ENCODE peak calls at places on chromosomes 6 and 20, in seven cellular contexts. I is activated T-helper 1 cell treated with anti-CD3 and anti-CD28 coated beads, Interleukin-12 subunit alpha, Interleukin-12 subunit beta, Interleukin-2, Interleukin-4 antibody, amounts not matched to agents 30 ng/mL and 10 ng/mL and 1 ng/mL, durations not matched to agents 14 hours and 24 hours and 36 hours; Q is naive thymus-derived CD4-positive, alpha-beta T cell; T is left kidney; X is lung microvascular endothelial cell; R is endothelial cell; S is dermis microvascular lymphatic vessel endothelial cell. B is an unnamed sample.

GRCh38 chr6:130945401-130945919 is 117.6 kb downstream of the EPB41L2 start:
- DNase-seq in X (peak; percentile 36), I (no peak), T (no peak), Q (no peak), R (no peak), S (peak; percentile 84), B (no peak)

GRCh38 chr6:43584892-43585570 is 9.0 kb downstream of the POLH start:
- DNase-seq in S (no peak), Q (no peak), X (no peak), I (peak; percentile 47), T (no peak), R (no peak), B (no peak)

GRCh38 chr20:9220874-9221547 is 152.1 kb downstream of the PLCB4 start:
- DNase-seq in T (no peak), S (no peak), R (no peak), X (no peak), Q (no peak), I (no peak), B (no peak)

GRCh38 chr6:56820060-56820459 is 134.8 kb upstream of the BEND6 start:
- DNase-seq in X (no peak), R (no peak), T (no peak), S (no peak), I (no peak), Q (no peak), B (no peak)

GRCh38 chr6:43951756-43952675 is 175.2 kb downstream of the MRPL14 start:
- DNase-seq in Q (no peak), R (no peak), T (no peak), I (no peak), X (no peak), S (no peak), B (no peak)

GRCh38 chr20:22682381-22682780 is 98.0 kb upstream of the FOXA2 start:
- DNase-seq in S (no peak), Q (no peak), R (no peak), I (no peak), T (no peak), X (no peak), B (no peak)

GRCh38 chr6:24391756-24392405 is 10.9 kb upstream of the MRS2 start:
- DNase-seq in T (no peak), S (no peak), I (no peak), X (no peak), Q (no peak), R (no peak), B (no peak)

GRCh38 chr6:115004982-115005381 is 662.2 kb upstream of the HS3ST5 start:
- DNase-seq in S (no peak), Q (no peak), T (peak; percentile 2), X (no peak), I (no peak), R (no peak), B (no peak)

GRCh38 chr20:5614506-5614905 is 135.7 kb upstream of the SHLD1 start:
- DNase-seq in X (no peak), T (no peak), I (no peak), R (no peak), S (no peak), Q (no peak), B (no peak)

GRCh38 chr6:32974541-32975308 is 6.3 kb downstream of the BRD2 start:
- DNase-seq in R (no peak), T (no peak), I (no peak), S (no peak), Q (no peak), X (no peak), B (no peak)

GRCh38 chr6:24439858-24440539 is 37.3 kb downstream of the MRS2 start:
- DNase-seq in I (no peak), S (no peak), T (no peak), R (no peak), X (no peak), Q (no peak), B (no peak)

GRCh38 chr6:156026543-156027268 is 571.1 kb upstream of the NOX3 start:
- DNase-seq in T (peak; percentile 61), Q (no peak), I (no peak), S (no peak), X (no peak), R (no peak), B (no peak)

GRCh38 chr6:113854531-113855499 is 2.3 kb upstream of the MARCKS start:
- DNase-seq in R (peak; percentile 90), T (peak; percentile 95), X (peak; percentile 96), S (peak; percentile 93), I (no peak), Q (no peak), B (peak; percentile 45)

GRCh38 chr6:49549691-49550412 is 616 bp upstream of the C6orf141 start:
- DNase-seq in Q (no peak), T (no peak), X (no peak), R (no peak), I (no peak), S (no peak), B (no peak)

GRCh38 chr6:168152306-168152963 is 73.4 kb upstream of the FRMD1 start:
- DNase-seq in S (no peak), R (no peak), I (no peak), Q (no peak), T (peak; percentile 81), X (no peak), B (no peak)

B was measured in germinal center.